ENCODE peak calls at places on chromosomes 12 and 14, in six cellular contexts. D is IMR-90, P is Peyer's patch, V is breast epithelium, F is right lobe of liver, C is A549. O is an unnamed sample. For H3K9me3, the result is how much of the 10 kb centered on the place peaks cover.

GRCh38 chr12:79566452-79566851 is 124.3 kb downstream of the PAWR start:
- DNase-seq in C (no peak), D (peak), F (no peak), V (no peak), P (no peak), O (no peak)

GRCh38 chr12:27334052-27334720 is 1.6 kb downstream of the BMAL2 start:
- DNase-seq in C (no peak), P (no peak), D (no peak), V (no peak), F (no peak), O (no peak)

GRCh38 chr14:22112004-22112403 is 438.4 kb upstream of the OR4E1 start:
- DNase-seq in F (no peak), P (no peak), C (peak), V (no peak), D (no peak), O (no peak)

GRCh38 chr12:94148841-94149780 is 734 bp downstream of the PLXNC1 start:
- DNase-seq in V (no peak), D (peak), F (peak), P (peak), C (peak), O (peak)

GRCh38 chr12:96368233-96368632 is 32.0 kb downstream of the CDK17 start:
- DNase-seq in F (no peak), V (no peak), C (no peak), P (no peak), D (no peak), O (no peak)

GRCh38 chr14:21255385-21256101 is 13.7 kb downstream of the HNRNPC start:
- DNase-seq in D (peak), P (no peak), F (no peak), V (no peak), C (no peak), O (no peak)

GRCh38 chr12:102950107-102950949 is 7.1 kb upstream of the ASCL1 start:
- DNase-seq in P (no peak), C (peak), V (no peak), F (peak), D (no peak), O (no peak)

GRCh38 chr12:33314223-33314622 is 125.4 kb downstream of the SYT10 start:
- DNase-seq in C (no peak), D (no peak), V (no peak), F (no peak), P (no peak), O (no peak)

GRCh38 chr12:80632835-80633234 is 74.6 kb upstream of the MYF6 start:
- DNase-seq in P (no peak), F (no peak), C (peak), V (no peak), D (no peak), O (no peak)

GRCh38 chr12:115137812-115138521 is 454.0 kb upstream of the TBX3 start:
- DNase-seq in F (no peak), C (no peak), V (no peak), D (no peak), P (no peak), O (no peak)

GRCh38 chr12:48901278-48901677 is 24.0 kb downstream of the FKBP11 start:
- DNase-seq in V (no peak), P (no peak), D (peak), C (no peak), F (no peak), O (no peak)

GRCh38 chr14:86847176-86847575 is 1145.8 kb downstream of the GALC start:
- DNase-seq in C (no peak), F (no peak), V (no peak), D (peak), P (no peak), O (no peak)

GRCh38 chr12:121649403-121649802 is 20.1 kb downstream of the MORN3 start:
- DNase-seq in C (no peak), F (no peak), D (no peak), P (no peak), V (no peak), O (no peak)

GRCh38 chr14:72582582-72582981 is 311.3 kb downstream of the DPF3 start:
- DNase-seq in V (no peak), P (no peak), C (no peak), F (no peak), D (no peak), O (no peak)

GRCh38 chr14:75720828-75721227 is 59.8 kb downstream of the TTLL5 start:
- DNase-seq in F (peak), P (no peak), D (no peak), C (no peak), V (peak), O (no peak)

GRCh38 chr14:26820101-26820500 is 222.3 kb upstream of the NOVA1 start:
- DNase-seq in D (no peak), F (no peak), V (no peak), C (no peak), P (no peak), O (no peak)

GRCh38 chr12:820336-820735 is 68.0 kb downstream of the WNK1 start:
- DNase-seq in F (no peak), P (no peak), D (no peak), C (no peak), V (no peak), O (no peak)

GRCh38 chr12:8127138-8127537 is 3.7 kb downstream of the CLEC4A start:
- DNase-seq in F (no peak), C (no peak), D (no peak), V (no peak), P (no peak), O (no peak)

GRCh38 chr14:60865378-60866127 is 115.3 kb downstream of the TRMT5 start:
- DNase-seq in P (no peak), F (no peak), D (no peak), C (no peak), V (no peak), O (no peak)

GRCh38 chr14:88232783-88233182 is 90.3 kb downstream of the KCNK10 start:
- DNase-seq in D (no peak), C (no peak), F (no peak), P (no peak), V (no peak), O (no peak)

GRCh38 chr14:23301969-23302289 is 730 bp downstream of the PPP1R3E start:
- DNase-seq in C (no peak), P (no peak), V (no peak), F (no peak), D (no peak), O (no peak)

GRCh38 chr14:51562816-51563215 is 88.9 kb upstream of the FRMD6 start:
- DNase-seq in C (peak), F (no peak), D (peak), V (no peak), P (no peak), O (no peak)

GRCh38 chr12:29734748-29735147 is 49.0 kb downstream of the TMTC1 start:
- DNase-seq in C (no peak), P (no peak), F (no peak), V (no peak), D (no peak), O (no peak)

GRCh38 chr12:132524405-132524804 is 34.5 kb downstream of the FBRSL1 start:
- DNase-seq in C (peak), F (no peak), V (peak), P (no peak), D (peak), O (no peak)

GRCh38 chr14:77181124-77181602 is 435 bp upstream of the TMEM63C start:
- DNase-seq in F (no peak), C (no peak), P (no peak), D (no peak), V (no peak), O (no peak)

GRCh38 chr12:85179680-85180300 is 100.2 kb upstream of the ALX1 start:
- DNase-seq in D (peak), V (no peak), C (peak), P (no peak), F (no peak), O (no peak)

GRCh38 chr14:94309721-94310120 is 13.4 kb downstream of the SERPINA6 start:
- DNase-seq in V (no peak), P (no peak), F (no peak), C (no peak), D (no peak), O (no peak)

GRCh38 chr14:90278199-90279175 is 22.1 kb downstream of the PSMC1 start:
- DNase-seq in P (no peak), C (no peak), F (peak), D (no peak), V (no peak), O (no peak)

GRCh38 chr14:53019391-53019790 is 68.5 kb upstream of the FERMT2 start:
- DNase-seq in C (no peak), F (no peak), P (no peak), V (no peak), D (peak), O (no peak)

GRCh38 chr12:100311317-100311716 is 44.3 kb downstream of the SCYL2 start:
- DNase-seq in C (no peak), V (no peak), P (no peak), D (no peak), F (no peak), O (no peak)

GRCh38 chr12:54019924-54020586 is 8.2 kb upstream of the HOXC6 start:
- DNase-seq in V (no peak), D (no peak), C (no peak), F (no peak), P (no peak), O (no peak)

GRCh38 chr12:90672081-90672480 is 282.9 kb downstream of the CCER1 start:
- DNase-seq in P (no peak), V (no peak), F (no peak), D (no peak), C (no peak), O (no peak)

GRCh38 chr12:49642370-49642802 is 19.0 kb downstream of the PRPF40B start:
- DNase-seq in D (no peak), F (no peak), V (no peak), C (no peak), P (no peak), O (peak)

GRCh38 chr12:24496755-24497154 is 452.1 kb downstream of the BCAT1 start:
- DNase-seq in F (no peak), D (peak), C (no peak), V (no peak), P (no peak), O (no peak)

GRCh38 chr12:542290-543113 is 82.8 kb downstream of the B4GALNT3 start:
- DNase-seq in V (no peak), D (no peak), C (no peak), F (no peak), P (no peak), O (peak)

GRCh38 chr12:12804011-12804410 is 9.1 kb upstream of the DDX47 start:
- DNase-seq in D (peak), V (no peak), C (peak), P (no peak), F (no peak), O (no peak)

GRCh38 chr12:42094277-42094676 is 50.4 kb downstream of the GXYLT1 start:
- DNase-seq in D (peak), V (no peak), F (no peak), C (peak), P (no peak), O (no peak)

DNA sequence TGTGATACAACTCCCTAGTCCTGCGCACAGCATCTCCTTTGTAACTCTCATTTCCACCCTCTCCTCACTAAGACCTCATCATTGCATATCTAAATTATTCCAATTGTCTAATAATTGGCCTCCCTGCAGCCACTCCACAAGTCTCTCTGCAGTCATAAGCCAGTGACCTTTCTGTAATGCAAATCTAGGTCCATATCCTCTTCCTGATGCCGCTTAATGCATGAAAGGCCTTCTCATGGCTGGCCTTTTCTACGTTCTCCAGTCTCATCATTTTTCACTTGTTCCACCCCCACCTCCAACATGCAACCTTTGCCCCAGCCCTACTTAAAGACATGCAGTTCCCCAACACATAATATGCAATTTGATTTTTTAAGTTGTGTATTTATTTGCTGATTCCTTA is 96.0 kb downstream of the RPAP3 start:
- DNase-seq in D (no peak), F (no peak), V (no peak), P (no peak), C (no peak), O (no peak)
- H3K9me3 ChIP-seq in D (under half), F (under half), V (under half), P (under half), C (half or more), O (under half)

DNA sequence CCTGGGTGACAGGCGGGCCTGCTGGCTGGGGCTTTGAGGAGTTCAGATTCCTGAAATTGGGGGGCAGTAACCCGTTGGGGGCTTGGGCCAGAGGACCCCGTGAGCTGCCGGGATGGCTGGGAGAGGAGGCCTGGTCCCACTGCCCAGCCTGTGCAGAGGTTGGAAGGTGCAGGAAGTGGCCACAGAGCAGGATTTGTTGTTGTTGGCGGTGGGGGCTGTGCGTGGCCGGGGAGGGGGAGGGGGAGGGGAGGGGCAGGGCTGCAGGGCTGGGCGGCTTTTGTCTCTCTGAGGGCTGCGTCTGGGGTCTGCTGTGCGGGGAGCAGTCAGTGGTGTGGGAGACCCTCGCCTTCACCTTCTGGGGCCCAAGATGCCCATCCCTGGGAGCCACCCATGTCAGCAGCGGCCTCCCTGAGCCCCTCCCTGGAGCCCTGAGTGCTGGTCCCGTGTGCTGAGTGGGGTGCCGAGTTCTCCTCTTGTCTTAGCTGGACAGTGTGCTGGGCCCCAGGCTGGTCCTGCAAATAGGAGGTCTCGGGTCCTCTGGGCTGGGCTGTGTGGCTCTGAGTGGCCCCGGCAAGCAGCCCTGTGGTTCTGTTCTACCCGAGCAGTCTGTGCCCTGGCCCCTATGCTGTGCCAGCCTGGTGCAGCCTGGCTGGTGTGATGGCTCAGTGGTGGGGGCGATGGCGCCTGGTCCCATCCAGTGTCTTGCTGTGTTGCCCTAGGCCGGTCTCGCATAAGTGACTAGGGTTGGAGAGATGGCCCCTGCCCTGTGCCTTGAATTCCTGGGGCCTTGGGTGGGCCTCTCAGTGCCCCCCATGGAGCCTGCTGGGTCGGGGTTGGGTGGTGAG is 10.3 kb downstream of the KIF26A start:
- DNase-seq in D (no peak), V (no peak), C (no peak), F (no peak), P (no peak), O (peak)
- TF ChIP-seq POLR2A in D (no peak), V (no peak), C (no peak), F (no peak), P (no peak), O (no peak)

DNA sequence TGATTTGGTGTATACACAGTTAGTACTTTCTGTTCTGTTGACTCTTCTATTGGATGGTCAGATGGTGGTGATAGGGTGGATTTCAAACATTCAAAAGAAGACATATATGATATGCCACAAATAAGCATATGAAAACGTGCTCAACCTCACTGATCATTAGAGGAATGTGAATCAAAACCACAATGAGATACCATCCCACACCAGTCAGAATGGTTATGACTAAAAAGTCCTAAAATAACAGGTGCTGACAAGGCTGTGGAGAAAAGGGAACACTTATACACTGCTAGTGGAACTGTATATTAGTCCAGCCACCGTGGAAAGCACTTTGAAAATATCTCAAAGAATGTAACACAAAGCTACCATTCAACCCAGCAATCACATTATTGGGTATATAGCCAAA is 425.5 kb downstream of the C12orf50 start:
- DNase-seq in C (no peak), P (no peak), V (no peak), D (peak), F (no peak), O (no peak)
- H3K9me3 ChIP-seq in C (under half), P (under half), V (under half), D (under half), F (under half), O (under half)

DNA sequence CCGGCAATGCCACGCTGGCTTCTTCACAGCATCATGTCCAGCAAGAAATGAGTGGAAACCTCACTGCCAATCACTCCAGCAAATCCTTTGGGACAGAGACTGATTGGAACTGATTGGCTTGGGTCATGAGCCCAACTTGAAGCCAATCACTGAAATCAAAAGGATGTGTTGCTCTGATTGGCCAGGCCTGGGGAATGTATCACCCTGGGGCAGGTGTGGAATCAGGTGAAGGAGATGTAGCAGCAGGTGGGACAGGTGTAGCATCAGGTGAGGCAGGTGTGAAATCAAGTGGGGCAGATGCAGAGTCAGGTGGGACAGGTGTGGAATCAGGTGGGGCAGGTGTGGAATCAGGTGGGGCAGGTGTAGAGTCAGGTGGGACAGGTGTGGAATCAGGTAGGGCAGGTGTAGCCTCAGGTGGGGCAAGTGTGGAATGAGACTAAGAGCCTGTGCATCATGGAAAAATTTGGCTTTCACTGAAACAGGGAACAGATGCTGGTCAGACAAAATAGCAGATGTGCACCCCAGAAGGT is 206.4 kb downstream of the SLC15A4 start:
- DNase-seq in D (no peak), V (no peak), F (no peak), P (no peak), C (no peak), O (no peak)
- TF ChIP-seq POLR2A in D (no peak), V (no peak), F (no peak), P (no peak), C (no peak), O (no peak)

GRCh38 chr12:31967569-31967968 is 8.4 kb downstream of the RESF1 start:
- DNase-seq in C (no peak), F (peak), V (no peak), P (no peak), D (no peak), O (no peak)
- H3K9me3 ChIP-seq in C (under half), F (under half), V (under half), P (under half), D (under half), O (under half)

GRCh38 chr14:95534299-95535225 is at the start of gene GLRX5:
- DNase-seq in V (peak), P (peak), F (peak), D (peak), C (peak), O (peak)
- TF ChIP-seq POLR2A in V (peak), P (peak), F (peak), D (peak), C (peak), O (no peak)

GRCh38 chr14:105911006-105911847 is 384.8 kb downstream of the TMEM121 start:
- DNase-seq in F (no peak), V (no peak), D (no peak), C (no peak), P (no peak), O (peak)
- H3K9me3 ChIP-seq in F (under half), V (under half), D (under half), C (under half), P (under half), O (under half)

GRCh38 chr12:109717390-109718357 is 4.0 kb downstream of the FAM222A start:
- DNase-seq in D (no peak), V (no peak), C (no peak), F (no peak), P (no peak), O (no peak)

GRCh38 chr12:109714913-109715244 is 1.3 kb downstream of the FAM222A start:
- DNase-seq in V (no peak), D (no peak), P (no peak), F (no peak), C (no peak), O (no peak)

GRCh38 chr12:109716512-109717389 is 3.1 kb downstream of the FAM222A start:
- DNase-seq in C (no peak), P (no peak), F (peak), V (peak), D (peak), O (no peak)

GRCh38 chr12:109715310-109716091 is 1.9 kb downstream of the FAM222A start:
- DNase-seq in F (no peak), C (peak), V (no peak), D (no peak), P (no peak), O (no peak)

DNA sequence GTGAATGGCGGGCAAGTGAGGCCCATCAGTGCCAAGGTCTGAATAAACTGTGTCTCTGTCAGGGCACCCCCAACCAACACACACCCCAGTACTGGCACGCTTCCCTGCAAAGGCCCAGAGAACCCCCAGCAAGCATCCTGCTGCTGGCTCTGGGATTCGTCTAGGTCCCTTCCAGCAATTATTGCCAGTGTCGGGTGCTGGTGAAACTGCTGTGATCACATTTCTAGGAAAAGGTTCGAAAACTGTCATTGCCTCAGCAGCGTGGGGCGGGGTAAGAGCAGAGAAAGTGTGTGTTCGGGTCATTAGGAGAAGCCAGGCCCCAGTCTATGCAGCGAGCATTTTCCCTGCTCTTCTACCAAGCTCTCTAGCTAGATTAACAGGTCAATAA is 2.5 kb downstream of the FAM222A start:
- DNase-seq in D (no peak), C (no peak), V (no peak), P (no peak), F (no peak), O (no peak)
- TF ChIP-seq POLR2A in D (no peak), C (no peak), V (no peak), P (no peak), F (no peak), O (no peak)